ENCODE peak calls at places on chromosomes 5 and 9, in ten cellular contexts. Y, Z, K, S, B, W, H, T, Q and R are unnamed samples. For H3K36me3, the result is how much of the 10 kb centered on the place peaks cover.

GRCh38 chr9:33465596-33466564 is 7.8 kb downstream of the NOL6 start:
- DNase-seq in Q (no peak), Z (no peak), B (no peak), T (no peak), W (no peak), K (no peak), Y (no peak), S (peak), H (no peak), R (no peak)

GRCh38 chr5:135238622-135239460 is 160.2 kb downstream of the MACROH2A1 start:
- DNase-seq in Q (no peak), W (no peak), H (peak), Y (no peak), K (no peak), T (no peak), S (no peak), Z (no peak), B (peak), R (peak)

GRCh38 chr9:12463641-12464040 is 229.5 kb upstream of the TYRP1 start:
- DNase-seq in Q (no peak), K (no peak), H (no peak), S (no peak), Y (no peak), B (no peak), W (no peak), T (no peak), Z (no peak), R (no peak)

GRCh38 chr5:107743357-107744000 is 72.7 kb upstream of the EFNA5 start:
- DNase-seq in H (no peak), K (no peak), Z (no peak), S (no peak), W (no peak), Q (no peak), Y (no peak), B (no peak), T (no peak), R (no peak)

GRCh38 chr5:180159756-180160155 is 49.3 kb downstream of the RASGEF1C start:
- DNase-seq in Q (no peak), H (peak), Y (no peak), T (no peak), Z (no peak), K (no peak), S (no peak), W (no peak), B (no peak), R (peak)

GRCh38 chr5:33539192-33539591 is 98.4 kb downstream of the TARS1 start:
- DNase-seq in Z (no peak), B (peak), T (no peak), Y (no peak), W (no peak), K (no peak), S (peak), H (no peak), Q (no peak), R (no peak)

GRCh38 chr9:114059047-114059803 is 18.9 kb downstream of the AMBP start:
- DNase-seq in B (no peak), Y (no peak), W (no peak), K (no peak), S (no peak), T (no peak), H (no peak), Q (peak), Z (no peak), R (no peak)

GRCh38 chr5:35458824-35459207 is 158.8 kb upstream of the SPEF2 start:
- DNase-seq in Y (peak), Z (no peak), S (peak), Q (no peak), K (no peak), B (no peak), T (no peak), W (no peak), H (no peak), R (peak)

GRCh38 chr5:80668016-80668969 is 13.5 kb upstream of the DHFR start:
- DNase-seq in Q (peak), H (no peak), Y (peak), Z (no peak), B (no peak), T (no peak), K (no peak), W (no peak), S (no peak), R (no peak)

GRCh38 chr9:21412109-21412508 is 3.2 kb downstream of the IFNA8 start:
- DNase-seq in Z (no peak), W (no peak), H (no peak), B (no peak), Q (no peak), Y (no peak), T (no peak), S (no peak), K (no peak), R (no peak)
- TF ChIP-seq EP300 in Z (no peak), W (no peak), H (no peak), B (no peak), Q (no peak), Y (no peak), T (no peak), S (no peak), K (no peak), R (no peak)

GRCh38 chr5:131436081-131436480 is 172.2 kb downstream of the CDC42SE2 start:
- DNase-seq in S (no peak), Z (no peak), K (no peak), B (no peak), T (no peak), H (no peak), W (peak), Y (no peak), Q (no peak), R (no peak)
- H3K36me3 ChIP-seq in S (under half), Z (half or more), K (under half), B (half or more), T (under half), H (half or more), W (under half), Y (under half), Q (under half), R (half or more)

GRCh38 chr9:117084221-117084620 is 330.6 kb downstream of the ASTN2 start:
- DNase-seq in T (no peak), B (no peak), Q (no peak), K (no peak), H (no peak), S (no peak), Y (no peak), W (no peak), Z (no peak), R (no peak)
- TF ChIP-seq EP300 in T (no peak), B (no peak), Q (no peak), K (no peak), H (no peak), S (no peak), Y (no peak), W (no peak), Z (no peak), R (no peak)

GRCh38 chr9:70347046-70347445 is 67.4 kb downstream of the KLF9 start:
- DNase-seq in Q (no peak), Z (no peak), K (no peak), H (no peak), Y (no peak), W (no peak), S (no peak), T (no peak), B (no peak), R (no peak)
- H3K36me3 ChIP-seq in Q (under half), Z (under half), K (under half), H (under half), Y (under half), W (under half), S (under half), T (under half), B (half or more), R (half or more)